ENCODE peak calls at places on chromosomes 1 and 21, in eight cellular contexts. K, Z, Y, F, D, E, A and S are unnamed samples.

GRCh38 chr1:171595324-171595723 is 26.7 kb upstream of the MYOCOS start:
- DNase-seq in F (no peak), A (no peak), D (no peak), Y (no peak), E (no peak), K (no peak), Z (no peak), S (no peak)

GRCh38 chr1:203631946-203632345 is 5.3 kb downstream of the ATP2B4 start:
- DNase-seq in Z (no peak), A (no peak), D (no peak), K (no peak), Y (no peak), E (no peak), F (no peak), S (no peak)

GRCh38 chr1:100132566-100133477 is at the start of the genes SASS6 and TRMT13:
- DNase-seq in Y (peak), E (peak), A (peak), D (peak), Z (peak), K (peak), F (peak), S (peak)

GRCh38 chr1:204480515-204480914 is 14.1 kb downstream of the PIK3C2B start:
- DNase-seq in E (no peak), K (no peak), D (no peak), Y (no peak), Z (no peak), A (no peak), F (no peak), S (no peak)

GRCh38 chr1:177310326-177310725 is 139.6 kb downstream of the BRINP2 start:
- DNase-seq in E (no peak), Y (no peak), K (no peak), F (no peak), Z (no peak), A (no peak), D (no peak), S (no peak)

GRCh38 chr1:180254854-180255253 is 24.8 kb downstream of the LHX4 start:
- DNase-seq in K (no peak), E (no peak), A (no peak), Z (no peak), F (no peak), Y (no peak), D (peak), S (no peak)

GRCh38 chr21:33973268-33973667 is 57.7 kb upstream of the ATP5PO start:
- DNase-seq in F (no peak), A (no peak), Y (no peak), Z (no peak), D (no peak), K (no peak), E (no peak), S (no peak)

GRCh38 chr21:44648557-44649311 is 2.5 kb downstream of the KRTAP10-11 start:
- DNase-seq in E (no peak), Y (no peak), K (no peak), D (no peak), A (no peak), Z (no peak), F (no peak), S (no peak)

GRCh38 chr1:31617917-31618746 is 643 bp downstream of the HCRTR1 start:
- DNase-seq in F (peak), E (peak), A (peak), D (no peak), Z (peak), K (no peak), Y (no peak), S (peak)

GRCh38 chr1:156627313-156627880 is 8.2 kb downstream of the HAPLN2 start:
- DNase-seq in A (no peak), Z (peak), Y (no peak), D (no peak), F (no peak), K (no peak), E (peak), S (peak)

GRCh38 chr1:67956096-67956495 is 94.3 kb downstream of the DIRAS3 start:
- DNase-seq in D (no peak), Y (no peak), F (no peak), E (no peak), A (no peak), Z (no peak), K (no peak), S (no peak)

GRCh38 chr1:18939398-18940302 is 16.8 kb downstream of the IFFO2 start:
- DNase-seq in K (no peak), A (no peak), Z (no peak), F (no peak), E (no peak), D (no peak), Y (no peak), S (no peak)

GRCh38 chr1:92342401-92342800 is 43.5 kb downstream of the RPAP2 start:
- DNase-seq in F (no peak), A (no peak), Y (no peak), E (no peak), K (no peak), D (no peak), Z (no peak), S (no peak)

GRCh38 chr1:154953611-154954038 is 2.3 kb downstream of the PBXIP1 start:
- DNase-seq in F (no peak), K (no peak), D (no peak), E (no peak), Z (no peak), Y (no peak), A (no peak), S (no peak)

GRCh38 chr1:118984086-118984989 is 3.8 kb downstream of the TBX15 start:
- DNase-seq in E (peak), Y (no peak), D (no peak), A (no peak), Z (no peak), K (no peak), F (no peak), S (peak)